ENCODE peak calls at places on chromosomes 11 and 22, in four cellular contexts. X is left ventricle myocardium inferior, F is cardiac muscle cell, O is sigmoid colon. V is an unnamed sample.

GRCh38 chr11:127789887-127790286 is 789.3 kb upstream of the KIRREL3 start:
- DNase-seq in O (no peak), X (no peak), F (no peak), V (peak; percentile 71)

GRCh38 chr11:13434247-13435205 is 28.5 kb downstream of the BTBD10 start:
- DNase-seq in X (no peak), F (no peak), O (no peak), V (no peak)

GRCh38 chr11:75267171-75267970 is 26.8 kb downstream of the TPBGL start:
- DNase-seq in O (peak; percentile 60), F (no peak), X (no peak), V (no peak)

GRCh38 chr11:57513911-57514537 is 1.5 kb downstream of the SLC43A1 start:
- DNase-seq in X (peak; percentile 42), F (peak; percentile 56), O (peak; percentile 81), V (peak; percentile 63)

GRCh38 chr11:59182457-59183151 is 10.7 kb downstream of the DTX4 start:
- DNase-seq in F (no peak), O (no peak), X (no peak), V (peak; percentile 84)

GRCh38 chr11:73797457-73797856 is 9.8 kb downstream of the MRPL48 start:
- DNase-seq in O (no peak), X (peak; percentile 53), F (no peak), V (no peak)

GRCh38 chr11:69653406-69653960 is 12.5 kb downstream of the CCND1 start:
- DNase-seq in F (no peak), O (no peak), X (no peak), V (peak; percentile 16)

GRCh38 chr11:15805726-15806125 is 550.6 kb downstream of the SOX6 start:
- DNase-seq in O (no peak), X (no peak), F (no peak), V (no peak)

GRCh38 chr22:36391648-36392047 is 3.9 kb upstream of the MYH9 start:
- DNase-seq in O (no peak), F (no peak), X (no peak), V (no peak)

GRCh38 chr11:5809122-5809519 is 397 bp downstream of the OR52N2 start:
- DNase-seq in X (no peak), O (no peak), F (peak; percentile 2), V (no peak)

GRCh38 chr11:72703281-72704008 is 29.2 kb upstream of the PDE2A start:
- DNase-seq in F (peak; percentile 88), X (peak; percentile 84), O (peak; percentile 84), V (no peak)

GRCh38 chr11:12198261-12198925 is 88.0 kb downstream of the MICAL2 start:
- DNase-seq in X (no peak), O (no peak), F (no peak), V (no peak)

GRCh38 chr11:12201016-12201985 is 90.9 kb downstream of the MICAL2 start:
- DNase-seq in X (peak; percentile 72), F (peak; percentile 98), O (no peak), V (no peak)

GRCh38 chr11:12200359-12201015 is 90.1 kb downstream of the MICAL2 start:
- DNase-seq in X (peak; percentile 44), F (peak; percentile 89), O (peak; percentile 82), V (peak; percentile 29)

GRCh38 chr11:12196862-12197261 is 86.5 kb downstream of the MICAL2 start:
- DNase-seq in X (no peak), O (no peak), F (no peak), V (no peak)

DNA sequence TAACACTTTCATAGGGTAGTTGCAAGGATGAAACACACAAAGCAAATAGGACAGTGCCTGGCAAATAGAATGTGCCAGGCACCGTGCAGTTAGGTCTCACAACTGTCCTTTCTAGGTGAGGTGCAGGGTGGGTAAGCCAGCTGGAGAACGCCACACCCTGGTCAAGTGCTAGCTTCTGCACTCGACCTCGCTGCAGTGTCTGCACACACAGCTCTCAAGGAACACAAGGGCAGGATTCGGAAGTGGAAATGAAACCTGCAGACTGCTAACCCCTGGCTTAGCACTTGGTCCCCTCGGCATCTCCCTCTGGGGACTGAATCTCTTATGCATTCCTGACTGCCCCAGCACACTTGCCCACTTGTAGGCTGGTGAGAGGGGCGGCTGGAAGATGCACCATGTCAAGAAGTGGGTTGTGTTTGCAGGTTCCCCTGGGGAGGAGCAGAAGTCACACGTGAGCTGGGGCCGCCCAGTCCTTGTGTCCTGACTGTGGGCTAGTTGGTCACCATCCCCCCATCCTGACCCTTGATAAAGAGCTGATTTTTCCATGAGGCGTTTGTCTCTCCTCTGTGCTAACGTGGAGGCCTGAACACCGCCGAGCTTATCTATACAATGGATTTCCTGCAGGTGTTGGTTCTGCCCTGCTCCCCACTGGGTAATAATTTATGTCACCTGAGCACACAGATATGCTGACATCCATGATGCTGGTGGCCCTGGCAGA is 89.0 kb downstream of the MICAL2 start:
- DNase-seq in X (no peak), O (no peak), F (no peak), V (peak; percentile 59)
- H3K4me1 ChIP-seq in X (peaks cover 47% of the 10 kb centered on the region), O (peaks cover 61% of the 10 kb centered on the region), F (peaks cover 82% of the 10 kb centered on the region), V (peaks cover 14% of the 10 kb centered on the region)

DNA sequence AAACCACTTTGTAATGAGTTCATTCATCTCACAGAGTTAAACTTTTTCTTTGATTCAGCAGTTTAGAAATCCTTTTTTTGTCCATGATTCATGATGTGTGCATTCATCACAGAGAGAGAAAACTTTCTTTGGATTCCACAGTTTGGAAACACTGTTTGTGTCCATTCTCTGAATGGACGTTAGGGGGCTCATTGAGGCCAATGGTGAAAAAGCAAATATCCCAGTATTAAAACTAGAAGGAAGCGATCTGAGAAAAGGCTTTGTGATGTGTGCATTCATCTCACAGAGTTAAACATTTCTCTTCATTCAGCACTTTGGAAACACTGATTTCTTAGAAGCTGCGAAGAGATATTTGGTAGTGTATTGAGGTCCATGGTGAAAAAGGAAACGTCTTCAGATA is 155.6 kb upstream of the TRIM48 start:
- DNase-seq in F (no peak), X (no peak), O (no peak), V (no peak)
- TF ChIP-seq CTCF in F (no peak), X (no peak), O (no peak), V (no peak)

GRCh38 chr11:134223836-134224709 is at the start of the genes NCAPD3 and VPS26B:
- DNase-seq in O (peak; percentile 98), X (peak; percentile 98), F (peak; percentile 97), V (peak; percentile 97)

GRCh38 chr11:134223066-134223465 is 701 bp downstream of the NCAPD3 start:
- DNase-seq in X (no peak), F (no peak), O (no peak), V (peak; percentile 13)

GRCh38 chr11:134226806-134227325 is 2.4 kb downstream of the VPS26B start:
- DNase-seq in O (no peak), X (no peak), F (peak; percentile 18), V (no peak)

GRCh38 chr11:134228625-134229024 is 4.2 kb downstream of the VPS26B start:
- DNase-seq in O (no peak), X (no peak), F (no peak), V (no peak)

DNA sequence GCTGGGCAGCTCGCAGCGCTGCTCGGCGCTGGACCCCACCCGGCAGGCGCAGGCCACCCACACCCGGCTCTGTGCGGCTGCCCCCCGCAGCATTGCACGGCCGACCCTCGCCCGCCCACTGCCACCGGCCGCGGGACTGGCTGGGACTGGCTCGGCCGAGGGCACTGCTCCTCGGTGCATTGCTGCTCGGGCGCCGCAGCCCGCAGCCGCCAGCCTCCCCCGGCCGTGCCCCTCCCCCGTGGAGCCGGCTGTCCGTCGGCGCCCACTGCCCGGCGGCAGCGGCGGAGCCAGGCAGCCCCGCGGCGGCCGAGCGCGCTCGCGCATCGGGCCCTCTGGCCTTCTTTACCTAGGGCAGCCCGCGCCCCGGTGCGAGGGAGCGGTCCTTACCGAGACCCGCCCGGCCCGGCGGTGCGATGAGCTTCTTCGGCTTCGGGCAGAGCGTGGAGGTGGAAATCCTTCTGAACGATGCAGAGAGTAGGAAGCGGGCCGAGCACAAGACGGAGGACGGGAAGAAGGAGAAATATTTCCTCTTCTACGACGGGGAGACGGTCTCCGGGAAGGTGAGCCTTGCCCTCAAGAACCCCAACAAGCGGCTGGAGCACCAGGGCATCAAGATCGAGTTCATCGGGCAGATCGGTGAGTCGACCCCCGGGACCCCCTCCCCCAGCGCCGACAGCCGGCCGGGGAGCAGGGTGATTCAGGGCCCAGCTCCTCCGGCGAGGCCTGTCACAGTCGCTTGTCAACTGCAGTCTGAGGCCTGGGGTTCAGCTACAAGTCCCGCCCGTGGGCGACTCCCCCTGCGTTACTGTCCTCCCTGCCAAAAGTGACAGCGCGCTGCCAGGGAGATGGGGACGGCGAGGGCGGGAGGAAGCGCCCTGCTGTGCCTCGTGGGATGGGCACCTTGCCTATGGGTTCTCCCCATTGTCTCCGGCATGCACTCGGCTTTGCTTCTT is 515 bp downstream of the VPS26B start:
- DNase-seq in F (peak; percentile 61), X (peak; percentile 70), O (peak; percentile 79), V (peak; percentile 53)
- H3K4me1 ChIP-seq in F (no peaks in the 10 kb centered on the region), X (peaks cover 62% of the 10 kb centered on the region), O (peaks cover 39% of the 10 kb centered on the region), V (peaks cover 19% of the 10 kb centered on the region)

DNA sequence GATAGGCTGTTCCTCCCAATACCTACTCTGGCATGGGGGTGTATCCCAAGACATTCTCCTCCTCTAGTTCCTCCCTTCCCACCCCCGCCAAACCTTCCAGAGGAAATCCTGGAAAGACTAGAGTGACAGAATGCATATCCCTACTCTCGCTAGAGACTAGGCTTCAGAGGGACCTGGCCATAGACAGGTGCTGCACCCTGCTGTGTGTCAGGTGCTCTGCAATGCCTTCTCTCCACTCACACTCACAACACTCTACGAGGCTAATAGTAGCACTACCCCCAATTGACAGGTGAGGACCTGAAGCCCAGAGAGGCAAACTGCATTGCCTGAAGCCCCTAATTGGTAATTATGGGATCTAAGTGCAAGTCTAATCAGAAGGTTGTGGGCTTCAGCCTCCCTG is 46.2 kb upstream of the LMO1 start:
- DNase-seq in F (no peak), X (no peak), O (peak; percentile 20), V (no peak)
- TF ChIP-seq CTCF in F (no peak), X (peak; percentile 41), O (no peak), V (no peak)

GRCh38 chr22:28905433-28905832 is 22.1 kb downstream of the ZNRF3 start:
- DNase-seq in X (no peak), O (no peak), F (no peak), V (no peak)
- H3K4me1 ChIP-seq in X (peaks cover 58% of the 10 kb centered on the region), O (peaks cover 61% of the 10 kb centered on the region), F (peaks cover 56% of the 10 kb centered on the region), V (peaks cover 25% of the 10 kb centered on the region)

DNA sequence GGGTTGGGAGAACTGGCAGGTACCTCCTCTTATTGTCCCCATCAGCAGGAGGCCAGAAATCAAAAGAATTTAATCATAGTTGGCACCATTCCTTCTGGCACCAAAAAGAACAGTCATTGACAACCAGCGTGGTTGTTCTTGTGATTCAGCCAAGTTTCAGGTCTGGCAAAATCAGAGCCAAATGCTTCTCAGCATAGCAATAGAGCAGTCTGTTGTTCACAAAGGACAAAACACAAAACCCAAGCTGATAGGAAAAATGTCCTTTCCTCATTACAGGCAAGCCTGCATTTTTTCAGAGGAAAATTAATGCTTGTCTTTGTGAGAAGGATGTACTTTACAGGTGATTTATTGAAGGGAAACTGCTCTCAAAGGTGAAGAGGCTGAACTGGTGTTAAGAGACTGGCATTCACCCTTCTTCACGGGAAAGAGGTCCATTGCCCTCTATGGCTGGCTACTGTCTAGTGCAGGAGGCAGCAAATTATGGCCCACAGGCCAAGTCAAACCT is 241.8 kb upstream of the ARHGAP42 start:
- DNase-seq in O (no peak), X (no peak), F (peak; percentile 8), V (no peak)
- TF ChIP-seq CTCF in O (no peak), X (peak; percentile 55), F (no peak), V (no peak)

DNA sequence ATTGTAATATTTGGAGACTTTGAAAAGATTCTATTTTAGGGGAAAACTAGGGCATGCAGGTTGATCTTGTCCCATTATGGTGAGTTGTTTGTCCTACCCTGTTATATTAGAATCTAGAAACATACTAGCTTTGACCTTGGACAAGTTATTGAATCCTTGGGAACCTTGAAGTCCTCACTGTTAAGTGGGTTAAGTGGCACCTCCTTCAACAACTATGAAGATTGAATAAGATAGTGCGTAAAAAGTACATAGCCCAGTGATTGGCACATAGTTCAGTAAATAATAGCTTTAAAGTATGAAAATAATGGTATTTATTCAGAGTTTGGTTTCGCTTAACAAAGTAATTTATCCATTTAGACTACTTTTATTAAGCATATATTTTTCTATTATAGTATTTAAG is 51.6 kb downstream of the MTMR3 start:
- DNase-seq in F (no peak), X (no peak), O (no peak), V (no peak)
- H3K4me1 ChIP-seq in F (peaks cover 10% of the 10 kb centered on the region), X (peaks cover 58% of the 10 kb centered on the region), O (peaks cover 50% of the 10 kb centered on the region), V (peaks cover 8% of the 10 kb centered on the region)

V was measured in mucosa of descending colon.